ENCODE peak calls at places on chromosomes 16 and 17, in nine cellular contexts. C is iPS DF 6.9; W is BJ; T is tibial nerve; E is mesendoderm; K is effector memory CD4-positive, alpha-beta T cell; X is upper lobe of left lung; R is fibroblast of lung; B is ascending aorta. J is an unnamed sample.

GRCh38 chr16:48153689-48154265 is 2.0 kb downstream of the ABCC12 start:
- DNase-seq in E (no peak), W (no peak), B (no peak), X (no peak), K (no peak), T (no peak), C (no peak), R (no peak), J (no peak)

GRCh38 chr16:50747206-50747956 is 5.5 kb downstream of the CYLD start:
- DNase-seq in C (no peak), X (no peak), E (peak; percentile 43), B (no peak), R (peak; percentile 10), T (no peak), W (no peak), K (no peak), J (peak; percentile 72)

GRCh38 chr17:63431939-63432804 is 13.9 kb downstream of the CYB561 start:
- DNase-seq in X (no peak), B (no peak), T (no peak), R (peak; percentile 75), E (peak; percentile 62), W (peak; percentile 66), C (no peak), K (no peak), J (no peak)

GRCh38 chr17:59893617-59894100 is 738 bp downstream of the RPS6KB1 start:
- DNase-seq in B (no peak), E (peak; percentile 55), X (no peak), W (no peak), C (no peak), R (peak; percentile 21), T (no peak), K (no peak), J (no peak)

GRCh38 chr17:59846391-59847165 is 46.2 kb downstream of the TUBD1 start:
- DNase-seq in C (no peak), E (peak; percentile 43), B (no peak), K (no peak), R (peak; percentile 92), X (no peak), T (no peak), W (no peak), J (no peak)

GRCh38 chr17:82330322-82331239 is 3.0 kb downstream of the SECTM1 start:
- DNase-seq in T (no peak), X (peak; percentile 78), B (no peak), W (no peak), K (no peak), C (no peak), R (peak; percentile 41), E (no peak), J (no peak)

GRCh38 chr17:80261159-80261894 is 675 bp downstream of the RNF213 start:
- DNase-seq in R (peak; percentile 29), E (peak; percentile 97), T (peak; percentile 25), C (peak; percentile 81), B (no peak), K (peak; percentile 62), W (no peak), X (peak; percentile 90), J (peak; percentile 38)

GRCh38 chr17:51860934-51861561 is 297.5 kb downstream of the CA10 start:
- DNase-seq in X (no peak), K (no peak), W (no peak), B (no peak), T (no peak), E (peak; percentile 77), C (peak; percentile 61), R (no peak), J (no peak)

GRCh38 chr17:26782153-26782552 is 511.8 kb upstream of the WSB1 start:
- DNase-seq in X (no peak), W (no peak), K (no peak), T (no peak), B (no peak), R (no peak), E (no peak), C (no peak), J (no peak)

GRCh38 chr17:3884188-3884587 is 8.7 kb downstream of the CAMKK1 start:
- DNase-seq in R (no peak), X (no peak), B (no peak), K (no peak), C (no peak), E (no peak), T (no peak), W (no peak), J (no peak)

GRCh38 chr17:83076930-83077329 is 2.5 kb upstream of the METRNL start:
- DNase-seq in R (no peak), C (no peak), K (no peak), T (no peak), W (no peak), X (peak; percentile 30), E (no peak), B (no peak), J (no peak)

GRCh38 chr16:82582971-82583370 is 43.8 kb upstream of the CDH13 start:
- DNase-seq in X (no peak), K (no peak), R (peak; percentile 11), C (no peak), T (no peak), E (no peak), B (no peak), W (no peak), J (no peak)

GRCh38 chr16:19003935-19004334 is 20.2 kb downstream of the TMC7 start:
- DNase-seq in C (no peak), B (no peak), T (no peak), K (no peak), R (no peak), W (no peak), X (no peak), E (no peak), J (no peak)

DNA sequence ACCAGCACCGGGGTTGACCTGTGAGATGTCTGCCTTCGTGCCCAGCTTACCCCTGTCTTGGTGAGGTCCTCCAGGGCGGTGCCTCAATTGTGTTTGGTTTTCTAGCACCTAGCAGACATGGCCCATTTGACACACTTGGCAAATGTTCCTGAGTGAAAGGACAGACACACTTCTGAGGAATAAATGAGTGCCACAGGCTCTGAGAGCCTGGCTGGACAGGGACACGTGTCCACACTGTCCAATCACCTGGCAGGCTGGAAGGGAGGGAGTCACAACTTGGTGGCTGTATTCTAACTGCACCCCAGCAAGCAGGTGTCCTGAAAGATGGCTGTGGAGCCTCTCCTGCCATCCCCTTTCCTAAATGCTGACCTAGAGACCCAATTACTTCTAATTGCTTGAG is 7.4 kb downstream of the MAP3K14 start:
- DNase-seq in K (no peak), B (no peak), X (no peak), C (no peak), W (no peak), E (no peak), R (no peak), T (no peak), J (no peak)
- H3K4me3 ChIP-seq in K (no peak overlapping the region), B (no peak overlapping the region), X (no peak overlapping the region), C (no peak overlapping the region), W (no peak overlapping the region), E (no peak overlapping the region), R (no peak overlapping the region), T (no peak overlapping the region), J (no peak overlapping the region)

GRCh38 chr16:55418586-55418985 is 60.4 kb upstream of the MMP2 start:
- DNase-seq in R (peak; percentile 2), K (no peak), X (no peak), T (no peak), W (no peak), E (peak; percentile 48), B (no peak), C (no peak), J (no peak)

GRCh38 chr16:55426865-55427484 is 52.0 kb upstream of the MMP2 start:
- DNase-seq in E (no peak), K (no peak), X (no peak), W (no peak), T (no peak), C (no peak), B (no peak), R (no peak), J (no peak)

GRCh38 chr16:55421225-55421624 is 57.8 kb upstream of the MMP2 start:
- DNase-seq in B (no peak), X (no peak), C (no peak), R (no peak), T (no peak), E (no peak), W (no peak), K (no peak), J (no peak)
- H3K27me3 ChIP-seq in B (no peaks in the 10 kb centered on the region), X (no peaks in the 10 kb centered on the region), C (no peaks in the 10 kb centered on the region), R (no peaks in the 10 kb centered on the region), T (no peaks in the 10 kb centered on the region), E (no peaks in the 10 kb centered on the region), W (no peaks in the 10 kb centered on the region), K (no peaks in the 10 kb centered on the region), J (no peaks in the 10 kb centered on the region)

GRCh38 chr16:25078386-25078978 is 33.1 kb upstream of the LCMT1 start:
- DNase-seq in W (no peak), K (no peak), R (no peak), T (no peak), X (no peak), C (no peak), E (no peak), B (no peak), J (no peak)

GRCh38 chr16:25081702-25082101 is 29.8 kb upstream of the LCMT1 start:
- DNase-seq in X (no peak), C (no peak), K (no peak), W (no peak), E (no peak), R (no peak), B (no peak), T (no peak), J (no peak)

GRCh38 chr16:25080420-25081131 is 31.0 kb upstream of the LCMT1 start:
- DNase-seq in W (no peak), C (no peak), E (no peak), B (no peak), R (no peak), T (no peak), X (no peak), K (no peak), J (no peak)

GRCh38 chr16:25084797-25085196 is 26.7 kb upstream of the LCMT1 start:
- DNase-seq in K (no peak), C (no peak), R (no peak), B (no peak), T (no peak), E (no peak), X (no peak), W (no peak), J (no peak)

GRCh38 chr16:25079637-25080375 is 31.7 kb upstream of the LCMT1 start:
- DNase-seq in T (no peak), X (no peak), K (no peak), R (no peak), W (no peak), E (no peak), B (no peak), C (no peak), J (no peak)
- H3K4me3 ChIP-seq in T (no peak overlapping the region), X (no peak overlapping the region), K (no peak overlapping the region), R (no peak overlapping the region), W (no peak overlapping the region), E (no peak overlapping the region), B (no peak overlapping the region), C (no peak overlapping the region), J (no peak overlapping the region)

DNA sequence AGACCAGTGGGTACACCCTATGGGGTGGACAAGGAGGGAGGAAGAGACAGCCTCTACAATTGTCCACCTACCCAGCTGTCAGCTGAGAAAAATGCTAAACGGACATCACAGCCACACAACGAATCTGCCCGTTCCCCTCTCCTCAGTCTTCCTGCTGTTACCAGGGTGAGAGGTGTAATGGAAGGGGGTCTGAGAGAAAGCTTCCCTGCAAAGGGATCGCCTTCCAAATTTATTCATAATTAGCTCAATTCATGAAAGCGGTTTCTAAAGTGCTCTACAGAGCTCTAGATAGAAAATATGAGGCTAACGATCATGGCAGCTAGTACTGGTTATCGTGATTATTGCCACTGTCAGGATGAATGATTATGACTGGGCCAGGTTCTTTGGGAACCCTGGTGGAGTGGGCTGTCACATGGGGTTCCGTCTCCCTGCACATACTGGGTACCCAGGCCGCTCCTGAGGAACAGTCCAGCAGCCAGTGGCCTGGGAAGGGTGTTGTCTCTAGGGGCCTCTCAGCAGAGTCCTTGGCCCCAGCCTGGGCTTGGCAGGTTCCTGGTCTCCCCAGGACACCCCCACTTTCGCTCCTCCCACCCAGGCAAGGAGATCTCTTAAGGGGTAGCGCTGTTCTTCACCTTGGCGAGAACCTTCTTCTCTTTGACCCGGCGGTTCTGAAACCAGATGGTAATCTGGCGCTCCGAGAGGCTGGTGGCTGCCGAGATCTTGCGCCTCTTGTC is 2.2 kb downstream of the HOXB13 start:
- DNase-seq in R (no peak), X (no peak), K (no peak), B (no peak), E (no peak), T (no peak), W (no peak), C (no peak), J (no peak)
- H3K27me3 ChIP-seq in R (peaks cover 92% of the 10 kb centered on the region), X (peaks cover 92% of the 10 kb centered on the region), K (peaks cover 92% of the 10 kb centered on the region), B (peaks cover 62% of the 10 kb centered on the region), E (peaks cover 46% of the 10 kb centered on the region), T (no peaks in the 10 kb centered on the region), W (peaks cover 65% of the 10 kb centered on the region), C (peaks cover 95% of the 10 kb centered on the region), J (peaks cover 93% of the 10 kb centered on the region)

J was measured in CD8-positive, alpha-beta memory T cell.